ENCODE peak calls at places on chromosomes 13 and 19, in nine cellular contexts. J is HFFc6; Z is fibroblast of lung; Q is NCI-H2107; N is activated naive CD4-positive, alpha-beta T cell treated with anti-CD3 and anti-CD28 coated beads, Interleukin-2, amount 10 ng/mL, durations not matched to agents 7 days and 5 days; S is T-helper 9 cell; R is heart right ventricle; T is activated CD4-positive, alpha-beta T cell treated with anti-CD3 and anti-CD28 coated beads for 24 hours; F is dermis blood vessel endothelial cell. G is an unnamed sample.

GRCh38 chr13:91510058-91510457 is 111.6 kb downstream of the GPC5 start:
- DNase-seq in J (no peak), Z (no peak), Q (no peak), N (no peak), S (no peak), R (no peak), T (no peak), F (no peak), G (no peak)

GRCh38 chr19:29694669-29695627 is 20.1 kb downstream of the C19orf12 start:
- DNase-seq in J (peak), Z (peak), Q (no peak), N (peak), S (peak), R (peak), T (peak), F (peak), G (peak)

GRCh38 chr19:956747-957451 is 27.2 kb upstream of the WDR18 start:
- DNase-seq in J (peak), Z (peak), Q (no peak), N (no peak), S (no peak), R (no peak), T (no peak), F (no peak), G (no peak)

GRCh38 chr19:17441241-17442135 is 7.0 kb downstream of the TMEM221 start:
- DNase-seq in J (peak), Z (no peak), Q (no peak), N (peak), S (no peak), R (no peak), T (no peak), F (peak), G (no peak)

GRCh38 chr13:113413178-113413897 is 40.0 kb downstream of the ADPRHL1 start:
- DNase-seq in J (no peak), Z (peak), Q (no peak), N (no peak), S (no peak), R (no peak), T (no peak), F (no peak), G (no peak)

GRCh38 chr13:84744203-84744602 is 861.9 kb upstream of the SLITRK1 start:
- DNase-seq in J (no peak), Z (no peak), Q (no peak), N (no peak), S (no peak), R (no peak), T (no peak), F (no peak), G (no peak)

GRCh38 chr13:94778585-94778984 is 66.2 kb upstream of the SOX21 start:
- DNase-seq in J (no peak), Z (no peak), Q (no peak), N (no peak), S (no peak), R (no peak), T (no peak), F (no peak), G (no peak)

GRCh38 chr13:112983428-112984196 is 14.6 kb downstream of the MCF2L start:
- DNase-seq in J (no peak), Z (no peak), Q (no peak), N (no peak), S (no peak), R (peak), T (no peak), F (no peak), G (no peak)

GRCh38 chr13:46062190-46062589 is 9.6 kb upstream of the ZC3H13 start:
- DNase-seq in J (peak), Z (peak), Q (no peak), N (no peak), S (no peak), R (no peak), T (no peak), F (no peak), G (no peak)

GRCh38 chr13:31755803-31756212 is 16.5 kb downstream of the RXFP2 start:
- DNase-seq in J (peak), Z (peak), Q (no peak), N (no peak), S (no peak), R (no peak), T (no peak), F (no peak), G (no peak)

GRCh38 chr13:31611214-31611613 is 128.1 kb upstream of the RXFP2 start:
- DNase-seq in J (no peak), Z (no peak), Q (no peak), N (no peak), S (no peak), R (no peak), T (no peak), F (no peak), G (no peak)

GRCh38 chr19:12987781-12988180 is 7.5 kb upstream of the NFIX start:
- DNase-seq in J (no peak), Z (no peak), Q (no peak), N (no peak), S (no peak), R (no peak), T (no peak), F (no peak), G (no peak)

GRCh38 chr13:23384111-23384510 is 49.4 kb downstream of the SACS start:
- DNase-seq in J (peak), Z (no peak), Q (no peak), N (no peak), S (no peak), R (no peak), T (no peak), F (no peak), G (peak)

GRCh38 chr13:75803175-75803611 is 167.1 kb downstream of the LMO7 start:
- DNase-seq in J (no peak), Z (no peak), Q (no peak), N (peak), S (no peak), R (no peak), T (no peak), F (no peak), G (no peak)

GRCh38 chr13:23427342-23428182 is 5.9 kb downstream of the SACS start:
- DNase-seq in J (peak), Z (peak), Q (no peak), N (no peak), S (no peak), R (no peak), T (no peak), F (peak), G (no peak)

GRCh38 chr19:9565900-9566705 is 18.2 kb downstream of the ZNF121 start:
- DNase-seq in J (no peak), Z (peak), Q (no peak), N (no peak), S (no peak), R (no peak), T (no peak), F (peak), G (no peak)

GRCh38 chr19:53870485-53870844 is 2.8 kb downstream of the MYADM start:
- DNase-seq in J (no peak), Z (no peak), Q (no peak), N (no peak), S (no peak), R (no peak), T (no peak), F (no peak), G (no peak)

GRCh38 chr19:41096353-41096752 is 8.1 kb downstream of the CYP2A13 start:
- DNase-seq in J (no peak), Z (no peak), Q (no peak), N (no peak), S (no peak), R (no peak), T (no peak), F (no peak), G (no peak)

GRCh38 chr13:26380930-26381329 is 127.0 kb downstream of the CDK8 start:
- DNase-seq in J (no peak), Z (no peak), Q (no peak), N (no peak), S (no peak), R (no peak), T (no peak), F (no peak), G (no peak)

GRCh38 chr19:8363803-8364771 is at the start of gene ANGPTL4:
- DNase-seq in J (peak), Z (peak), Q (no peak), N (peak), S (no peak), R (peak), T (peak), F (peak), G (no peak)

GRCh38 chr13:110713981-110714797 is 689 bp downstream of the ING1 start:
- DNase-seq in J (peak), Z (peak), Q (no peak), N (peak), S (peak), R (peak), T (peak), F (peak), G (peak)

GRCh38 chr19:13847033-13847899 is 29.7 kb upstream of the NANOS3 start:
- DNase-seq in J (peak), Z (peak), Q (peak), N (peak), S (peak), R (peak), T (no peak), F (peak), G (peak)

GRCh38 chr13:40377783-40378182 is 288.7 kb downstream of the FOXO1 start:
- DNase-seq in J (no peak), Z (peak), Q (no peak), N (no peak), S (no peak), R (no peak), T (peak), F (no peak), G (no peak)

GRCh38 chr13:52128714-52129700 is at the start of gene NEK5:
- DNase-seq in J (peak), Z (peak), Q (peak), N (peak), S (peak), R (peak), T (peak), F (peak), G (peak)

GRCh38 chr19:10173527-10173926 is 21.2 kb downstream of the DNMT1 start:
- DNase-seq in J (peak), Z (peak), Q (no peak), N (no peak), S (no peak), R (no peak), T (no peak), F (no peak), G (no peak)

GRCh38 chr19:31220540-31220939 is 128.7 kb downstream of the TSHZ3 start:
- DNase-seq in J (no peak), Z (no peak), Q (no peak), N (peak), S (no peak), R (no peak), T (no peak), F (no peak), G (peak)

GRCh38 chr13:41931337-41931736 is 29.6 kb downstream of the VWA8 start:
- DNase-seq in J (peak), Z (peak), Q (no peak), N (no peak), S (no peak), R (no peak), T (no peak), F (no peak), G (no peak)

GRCh38 chr13:31199849-31200635 is at the start of gene B3GLCT:
- DNase-seq in J (peak), Z (peak), Q (peak), N (peak), S (peak), R (peak), T (peak), F (peak), G (peak)

GRCh38 chr13:99185606-99186005 is 15.0 kb upstream of the UBAC2 start:
- DNase-seq in J (no peak), Z (no peak), Q (no peak), N (no peak), S (no peak), R (no peak), T (no peak), F (no peak), G (no peak)

GRCh38 chr19:16336571-16336970 is 11.9 kb downstream of the KLF2 start:
- DNase-seq in J (no peak), Z (peak), Q (no peak), N (no peak), S (no peak), R (no peak), T (no peak), F (no peak), G (no peak)

GRCh38 chr19:48558018-48558684 is 6.2 kb downstream of the SULT2B1 start:
- DNase-seq in J (peak), Z (peak), Q (no peak), N (no peak), S (no peak), R (peak), T (no peak), F (peak), G (no peak)

G was measured in T-helper 22 cell.